ENCODE peak calls at places on chromosomes 2 and 18, in four cellular contexts. M is PC-3, B is testis, N is transverse colon. A is an unnamed sample.
A peak's percentile ranks its signal among the peaks of the same experiment; 100 is the strongest.

GRCh38 chr2:218074031-218074430 is 5.0 kb downstream of the RUFY4 start:
- DNase-seq in M (peak; percentile 25), B (no peak), N (peak; percentile 27), A (peak; percentile 89)

GRCh38 chr2:197198890-197199289 is 111.7 kb downstream of the ANKRD44 start:
- DNase-seq in M (no peak), B (peak; percentile 60), N (peak; percentile 79), A (no peak)

GRCh38 chr2:197306691-197307030 is 3.9 kb downstream of the ANKRD44 start:
- DNase-seq in M (peak; percentile 85), B (no peak), N (peak; percentile 26), A (no peak)

GRCh38 chr2:217366996-217367395 is 507.1 kb upstream of the TNP1 start:
- DNase-seq in M (peak; percentile 84), B (no peak), N (no peak), A (no peak)

GRCh38 chr18:46484971-46485370 is 172.0 kb downstream of the LOXHD1 start:
- DNase-seq in M (no peak), B (no peak), N (no peak), A (peak; percentile 63)

GRCh38 chr2:181977661-181978350 is 7.8 kb upstream of the PPP1R1C start:
- DNase-seq in M (peak; percentile 83), B (no peak), N (no peak), A (no peak)

GRCh38 chr18:46167971-46168370 is 63.8 kb downstream of the HAUS1 start:
- DNase-seq in M (no peak), B (no peak), N (peak; percentile 63), A (peak; percentile 44)

GRCh38 chr2:135991861-135992260 is 6.4 kb upstream of the DARS1 start:
- DNase-seq in M (peak; percentile 22), B (no peak), N (no peak), A (no peak)

GRCh38 chr2:25758348-25758747 is 85.0 kb upstream of the DTNB start:
- DNase-seq in M (no peak), B (no peak), N (no peak), A (no peak)

GRCh38 chr2:157190151-157190550 is 67.4 kb upstream of the GALNT5 start:
- DNase-seq in M (peak; percentile 27), B (no peak), N (no peak), A (no peak)

GRCh38 chr2:221088506-221088905 is 483.6 kb downstream of the EPHA4 start:
- DNase-seq in M (no peak), B (no peak), N (no peak), A (no peak)

GRCh38 chr2:58925676-58926081 is 684.6 kb upstream of the FANCL start:
- DNase-seq in M (no peak), B (no peak), N (no peak), A (no peak)

GRCh38 chr2:202721621-202722020 is 86.9 kb downstream of the FAM117B start:
- DNase-seq in M (no peak), B (no peak), N (no peak), A (no peak)

GRCh38 chr2:223532161-223532560 is 70.0 kb downstream of the SCG2 start:
- DNase-seq in M (no peak), B (no peak), N (no peak), A (no peak)

GRCh38 chr2:98647636-98648035 is 39.2 kb downstream of the UNC50 start:
- DNase-seq in M (peak; percentile 78), B (no peak), N (no peak), A (no peak)

GRCh38 chr2:71892896-71893295 is 254.8 kb downstream of the CYP26B1 start:
- DNase-seq in M (no peak), B (no peak), N (no peak), A (peak; percentile 8)

GRCh38 chr2:199018826-199019225 is 438.9 kb downstream of the SATB2 start:
- DNase-seq in M (no peak), B (no peak), N (no peak), A (no peak)

GRCh38 chr2:239884875-239885274 is 140.3 kb downstream of the NDUFA10 start:
- DNase-seq in M (no peak), B (no peak), N (no peak), A (no peak)

GRCh38 chr2:239274391-239275001 is 126.3 kb downstream of the HDAC4 start:
- DNase-seq in M (peak; percentile 45), B (peak; percentile 19), N (peak; percentile 36), A (peak; percentile 81)

GRCh38 chr2:66729391-66729790 is 294.5 kb downstream of the MEIS1 start:
- DNase-seq in M (no peak), B (no peak), N (no peak), A (no peak)

GRCh38 chr2:119429225-119430000 is 2.2 kb upstream of the TMEM37 start:
- DNase-seq in M (no peak), B (no peak), N (no peak), A (peak; percentile 15)

GRCh38 chr2:196750291-196750923 is 49.1 kb downstream of the GTF3C3 start:
- DNase-seq in M (no peak), B (no peak), N (no peak), A (no peak)

GRCh38 chr2:203898697-203899096 is 31.1 kb downstream of the CTLA4 start:
- DNase-seq in M (no peak), B (no peak), N (no peak), A (no peak)

GRCh38 chr2:49296107-49296506 is 141.8 kb upstream of the FSHR start:
- DNase-seq in M (no peak), B (no peak), N (no peak), A (no peak)

GRCh38 chr2:237012577-237013237 is 73.0 kb upstream of the COPS8 start:
- DNase-seq in M (no peak), B (no peak), N (no peak), A (no peak)

GRCh38 chr2:126832757-126833156 is 65.9 kb upstream of the TEX51 start:
- DNase-seq in M (no peak), B (no peak), N (no peak), A (no peak)

GRCh38 chr2:120885311-120885710 is 149.6 kb downstream of the GLI2 start:
- DNase-seq in M (no peak), B (no peak), N (no peak), A (peak; percentile 82)

GRCh38 chr2:14951569-14952285 is 319.2 kb downstream of the LRATD1 start:
- DNase-seq in M (peak; percentile 76), B (no peak), N (no peak), A (no peak)

GRCh38 chr2:180540761-180541160 is 439.6 kb upstream of the UBE2E3 start:
- DNase-seq in M (no peak), B (no peak), N (no peak), A (no peak)

GRCh38 chr2:183428881-183429280 is 304.6 kb downstream of the NUP35 start:
- DNase-seq in M (no peak), B (no peak), N (no peak), A (no peak)

GRCh38 chr2:37350917-37351316 is 6.5 kb downstream of the QPCT start:
- DNase-seq in M (no peak), B (no peak), N (no peak), A (no peak)

GRCh38 chr2:182360012-182360662 is 66.7 kb downstream of the PDE1A start:
- DNase-seq in M (peak; percentile 15), B (no peak), N (peak; percentile 51), A (no peak)

GRCh38 chr2:27723372-27724144 is 48.0 kb upstream of the MRPL33 start:
- DNase-seq in M (peak; percentile 73), B (peak; percentile 89), N (peak; percentile 70), A (peak; percentile 83)

GRCh38 chr2:189860161-189860560 is 75.9 kb downstream of the PMS1 start:
- DNase-seq in M (no peak), B (no peak), N (no peak), A (no peak)

GRCh38 chr2:134446431-134447091 is 192.7 kb downstream of the MGAT5 start:
- DNase-seq in M (peak; percentile 68), B (no peak), N (no peak), A (no peak)

GRCh38 chr2:187169108-187169713 is 278.8 kb downstream of the CALCRL start:
- DNase-seq in M (no peak), B (no peak), N (no peak), A (no peak)

GRCh38 chr2:110874565-110875383 is 142.4 kb downstream of the ACOXL start:
- DNase-seq in M (no peak), B (no peak), N (no peak), A (peak; percentile 34)

GRCh38 chr2:28009732-28010131 is 119.2 kb downstream of the BABAM2 start:
- DNase-seq in M (peak; percentile 37), B (no peak), N (no peak), A (no peak)

GRCh38 chr2:43943323-43943722 is 52.5 kb downstream of the LRPPRC start:
- DNase-seq in M (no peak), B (no peak), N (no peak), A (peak; percentile 9)

GRCh38 chr2:43944915-43945314 is 50.9 kb downstream of the LRPPRC start:
- DNase-seq in M (no peak), B (no peak), N (no peak), A (no peak)

GRCh38 chr2:43945439-43945838 is 50.4 kb downstream of the LRPPRC start:
- DNase-seq in M (no peak), B (no peak), N (no peak), A (no peak)

GRCh38 chr2:43942881-43943280 is 52.9 kb downstream of the LRPPRC start:
- DNase-seq in M (no peak), B (no peak), N (no peak), A (no peak)

DNA sequence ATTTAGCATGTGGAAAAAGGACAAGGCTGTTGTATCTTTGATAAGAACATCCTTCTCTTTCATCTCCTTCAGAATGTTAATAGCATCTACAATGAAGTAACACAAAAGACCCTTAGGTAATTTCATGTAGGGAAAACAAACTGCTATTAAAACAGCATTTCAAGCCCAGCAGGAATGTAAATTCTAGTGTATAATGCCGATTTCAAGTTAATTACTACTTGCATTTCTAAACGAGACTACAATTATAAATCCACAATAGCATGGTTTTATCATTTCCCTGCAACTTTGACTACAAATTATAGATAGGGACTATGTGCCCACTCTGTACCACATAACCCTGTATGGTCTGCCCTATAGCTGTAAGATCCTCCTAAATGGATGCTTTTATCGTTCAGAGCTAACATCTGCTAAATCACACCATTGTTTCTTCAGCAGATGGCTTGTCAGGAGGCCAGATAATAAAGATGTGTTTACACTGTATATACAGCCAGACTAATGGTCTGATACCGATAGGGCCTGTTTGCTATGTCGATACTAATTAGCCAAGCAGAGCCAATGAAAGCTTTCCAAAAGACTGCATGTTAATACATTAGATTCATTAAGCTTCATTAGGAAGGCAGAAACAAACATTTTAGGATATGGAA is 51.9 kb downstream of the LRPPRC start:
- DNase-seq in M (no peak), B (no peak), N (no peak), A (no peak)
- H3K36me3 ChIP-seq in M (peaks cover 79% of the 10 kb centered on the region), B (no peaks in the 10 kb centered on the region), N (peaks cover 47% of the 10 kb centered on the region), A (peaks cover 16% of the 10 kb centered on the region)

GRCh38 chr2:69724540-69725159 is 17.3 kb upstream of the ANXA4 start:
- DNase-seq in M (peak; percentile 94), B (peak; percentile 96), N (peak; percentile 89), A (peak; percentile 78)
- H3K4me3 ChIP-seq in M (peak overlapping the region; percentile 72), B (peak overlapping the region; percentile 6), N (peak overlapping the region; percentile 14), A (no peak overlapping the region)

GRCh38 chr2:1683297-1683696 is 61.0 kb downstream of the PXDN start:
- DNase-seq in M (no peak), B (no peak), N (no peak), A (no peak)
- H3K36me3 ChIP-seq in M (peaks cover 59% of the 10 kb centered on the region), B (no peaks in the 10 kb centered on the region), N (no peaks in the 10 kb centered on the region), A (peaks cover 21% of the 10 kb centered on the region)

GRCh38 chr2:39435254-39435653 is 1.8 kb downstream of the MAP4K3 start:
- DNase-seq in M (no peak), B (peak; percentile 51), N (no peak), A (peak; percentile 47)
- H3K4me3 ChIP-seq in M (peak overlapping the region; percentile 92), B (peak overlapping the region; percentile 90), N (peak overlapping the region; percentile 90), A (peak overlapping the region; percentile 86)

GRCh38 chr2:178804791-178805190 is 2.4 kb downstream of the TTN start:
- DNase-seq in M (peak; percentile 53), B (no peak), N (no peak), A (peak; percentile 27)
- H3K36me3 ChIP-seq in M (no peaks in the 10 kb centered on the region), B (no peaks in the 10 kb centered on the region), N (no peaks in the 10 kb centered on the region), A (no peaks in the 10 kb centered on the region)

GRCh38 chr18:3624818-3625716 is 175.1 kb downstream of the TGIF1 start:
- DNase-seq in M (peak; percentile 95), B (no peak), N (peak; percentile 42), A (peak; percentile 52)
- H3K4me3 ChIP-seq in M (peak overlapping the region; percentile 53), B (no peak overlapping the region), N (no peak overlapping the region), A (no peak overlapping the region)

A was measured in H7.